ENCODE peak calls at places on chromosome 17, in nine cellular contexts. H is NCI-H1092 treated with DMSO at 0.1 percent for 48 hours, U is heart right ventricle, Z is NCI-H2081 treated with DMSO at 0.1 percent for 48 hours, M is esophagus squamous epithelium, D is AG08395, Q is ELR, P is mesendoderm, V is lung. L is an unnamed sample.

GRCh38 chr17:66524848-66525247 is 222.4 kb downstream of the PRKCA start:
- DNase-seq in H (no peak), U (no peak), Z (no peak), M (no peak), D (no peak), Q (no peak), P (no peak), V (no peak), L (no peak)

GRCh38 chr17:17628388-17629008 is 37.0 kb upstream of the PEMT start:
- DNase-seq in H (no peak), U (no peak), Z (no peak), M (no peak), D (no peak), Q (peak), P (no peak), V (no peak), L (peak)

GRCh38 chr17:42266918-42267766 is 9.0 kb downstream of the STAT5B start:
- DNase-seq in H (no peak), U (no peak), Z (no peak), M (no peak), D (peak), Q (peak), P (peak), V (no peak), L (no peak)

GRCh38 chr17:48351916-48352332 is 78.1 kb downstream of the SKAP1 start:
- DNase-seq in H (peak), U (no peak), Z (peak), M (no peak), D (peak), Q (peak), P (peak), V (no peak), L (peak)

GRCh38 chr17:81579821-81580321 is 27.7 kb upstream of the FAAP100 start:
- DNase-seq in H (no peak), U (no peak), Z (no peak), M (no peak), D (peak), Q (peak), P (no peak), V (no peak), L (no peak)

GRCh38 chr17:8674344-8675305 is 44.1 kb upstream of the MYH10 start:
- DNase-seq in H (no peak), U (peak), Z (no peak), M (no peak), D (peak), Q (no peak), P (no peak), V (peak), L (no peak)

GRCh38 chr17:75516619-75517276 is 420 bp downstream of the TSEN54 start:
- DNase-seq in H (peak), U (no peak), Z (no peak), M (no peak), D (no peak), Q (peak), P (peak), V (peak), L (peak)

GRCh38 chr17:31413871-31414589 is 22.6 kb downstream of the RAB11FIP4 start:
- DNase-seq in H (no peak), U (no peak), Z (no peak), M (no peak), D (peak), Q (peak), P (no peak), V (no peak), L (no peak)

GRCh38 chr17:4174556-4174955 is 31.6 kb downstream of the CYB5D2 start:
- DNase-seq in H (no peak), U (no peak), Z (no peak), M (no peak), D (no peak), Q (no peak), P (no peak), V (no peak), L (no peak)

GRCh38 chr17:9414471-9414870 is 161.1 kb downstream of the STX8 start:
- DNase-seq in H (no peak), U (no peak), Z (no peak), M (no peak), D (no peak), Q (no peak), P (no peak), V (no peak), L (peak)

GRCh38 chr17:2222901-2223616 is 80.5 kb downstream of the SMG6 start:
- DNase-seq in H (no peak), U (peak), Z (no peak), M (no peak), D (peak), Q (peak), P (no peak), V (peak), L (peak)

GRCh38 chr17:10116267-10116666 is 82.1 kb downstream of the GAS7 start:
- DNase-seq in H (no peak), U (no peak), Z (no peak), M (no peak), D (no peak), Q (no peak), P (no peak), V (no peak), L (no peak)

GRCh38 chr17:40251576-40251975 is 32.5 kb downstream of the WIPF2 start:
- DNase-seq in H (no peak), U (peak), Z (no peak), M (no peak), D (peak), Q (peak), P (no peak), V (no peak), L (no peak)

GRCh38 chr17:80880650-80880989 is 111.0 kb upstream of the CHMP6 start:
- DNase-seq in H (no peak), U (no peak), Z (no peak), M (no peak), D (no peak), Q (no peak), P (no peak), V (no peak), L (no peak)

GRCh38 chr17:53818271-53818670 is 4.5 kb upstream of the KIF2B start:
- DNase-seq in H (no peak), U (no peak), Z (no peak), M (no peak), D (no peak), Q (no peak), P (no peak), V (no peak), L (no peak)

GRCh38 chr17:77074681-77075080 is 66.1 kb upstream of the SEC14L1 start:
- DNase-seq in H (no peak), U (no peak), Z (no peak), M (no peak), D (no peak), Q (no peak), P (no peak), V (no peak), L (no peak)

GRCh38 chr17:38674013-38674748 is 576 bp downstream of the EPOP start:
- DNase-seq in H (no peak), U (no peak), Z (no peak), M (no peak), D (no peak), Q (peak), P (no peak), V (no peak), L (no peak)

GRCh38 chr17:58232707-58233156 is 5.7 kb upstream of the LPO start:
- DNase-seq in H (no peak), U (no peak), Z (no peak), M (no peak), D (peak), Q (peak), P (peak), V (no peak), L (peak)